ENCODE peak calls at places on chromosome 7, in six cellular contexts. J is fibroblast of villous mesenchyme, E is body of pancreas, Z is NCI-H2029 treated with DMSO at 0.1 percent for 48 hours, I is NCI-H345, R is AG04450. F is an unnamed sample.

GRCh38 chr7:50619684-50620083 is 54.5 kb upstream of the DDC start:
- DNase-seq in R (no peak), E (no peak), I (no peak), Z (no peak), J (no peak), F (no peak)

GRCh38 chr7:32679192-32679591 is 183.9 kb downstream of the AVL9 start:
- DNase-seq in R (no peak), I (no peak), J (no peak), Z (no peak), E (no peak), F (no peak)

GRCh38 chr7:117665393-117665792 is 185.6 kb downstream of the CFTR start:
- DNase-seq in E (no peak), I (no peak), J (peak), R (no peak), Z (no peak), F (no peak)

GRCh38 chr7:84412161-84412969 is 217.8 kb upstream of the SEMA3A start:
- DNase-seq in R (peak), E (no peak), J (peak), Z (no peak), I (no peak), F (no peak)

GRCh38 chr7:149385195-149385955 is 75.5 kb downstream of the ZNF777 start:
- DNase-seq in I (peak), R (no peak), J (no peak), E (no peak), Z (peak), F (no peak)

GRCh38 chr7:110090113-110090820 is 1000.7 kb upstream of the LRRN3 start:
- DNase-seq in I (no peak), R (no peak), J (peak), E (no peak), Z (no peak), F (no peak)

GRCh38 chr7:93196331-93196730 is 29.9 kb downstream of the HEPACAM2 start:
- DNase-seq in I (no peak), E (no peak), R (no peak), Z (no peak), J (no peak), F (no peak)

GRCh38 chr7:81902536-81902935 is 132.7 kb upstream of the HGF start:
- DNase-seq in Z (no peak), R (no peak), E (no peak), I (no peak), J (no peak), F (no peak)

GRCh38 chr7:149209518-149210269 is 14.3 kb downstream of the ZNF282 start:
- DNase-seq in R (no peak), J (peak), Z (no peak), E (no peak), I (peak), F (no peak)

GRCh38 chr7:11548532-11548931 is 283.5 kb downstream of the THSD7A start:
- DNase-seq in E (no peak), Z (no peak), I (no peak), J (peak), R (no peak), F (no peak)

GRCh38 chr7:80722596-80723141 is 84.2 kb downstream of the CD36 start:
- DNase-seq in J (peak), I (no peak), R (peak), E (no peak), Z (no peak), F (peak)

GRCh38 chr7:27237735-27238334 is 4.8 kb upstream of the EVX1 start:
- DNase-seq in E (no peak), R (no peak), J (peak), Z (no peak), I (no peak), F (no peak)

GRCh38 chr7:272108-272615 is 17.8 kb upstream of the FOXL3 start:
- DNase-seq in J (no peak), Z (no peak), E (no peak), R (no peak), I (no peak), F (no peak)

GRCh38 chr7:30658471-30659074 is 23.7 kb downstream of the CRHR2 start:
- DNase-seq in J (no peak), R (no peak), Z (no peak), E (no peak), I (no peak), F (no peak)

GRCh38 chr7:123860848-123861247 is 15.9 kb downstream of the HYAL4 start:
- DNase-seq in R (no peak), J (no peak), Z (peak), I (no peak), E (no peak), F (no peak)

GRCh38 chr7:18708204-18708603 is 212.7 kb downstream of the HDAC9 start:
- DNase-seq in R (no peak), J (no peak), I (no peak), E (no peak), Z (no peak), F (no peak)

GRCh38 chr7:43750016-43750887 is 8.2 kb upstream of the BLVRA start:
- DNase-seq in R (peak), J (peak), E (no peak), I (no peak), Z (no peak), F (no peak)

GRCh38 chr7:148882668-148883232 is 1.3 kb downstream of the EZH2 start:
- DNase-seq in Z (no peak), R (no peak), I (no peak), J (peak), E (no peak), F (no peak)

GRCh38 chr7:50369408-50370026 is 65.0 kb downstream of the IKZF1 start:
- DNase-seq in Z (no peak), E (no peak), I (peak), J (peak), R (no peak), F (no peak)

GRCh38 chr7:116167177-116167576 is 43.2 kb upstream of the TES start:
- DNase-seq in Z (no peak), J (no peak), I (no peak), R (no peak), E (no peak), F (no peak)

GRCh38 chr7:138317044-138317596 is 142.9 kb upstream of the TRIM24 start:
- DNase-seq in R (no peak), Z (no peak), E (no peak), I (no peak), J (no peak), F (no peak)

GRCh38 chr7:22607180-22607579 is 107.2 kb upstream of the STEAP1B start:
- DNase-seq in R (no peak), E (no peak), J (peak), Z (no peak), I (no peak), F (peak)

GRCh38 chr7:39609462-39610149 is 13.8 kb upstream of the RALA start:
- DNase-seq in J (no peak), E (no peak), R (no peak), Z (no peak), I (no peak), F (no peak)

GRCh38 chr7:30931927-30932540 is 20.4 kb downstream of the AQP1 start:
- DNase-seq in Z (no peak), R (no peak), E (peak), I (no peak), J (no peak), F (no peak)

GRCh38 chr7:96901822-96902412 is 103.4 kb upstream of the DLX6 start:
- DNase-seq in E (no peak), R (no peak), Z (peak), I (peak), J (no peak), F (no peak)

GRCh38 chr7:23334482-23335056 is 35.4 kb downstream of the MALSU1 start:
- DNase-seq in E (peak), R (peak), I (peak), Z (peak), J (peak), F (no peak)